ENCODE peak calls at places on chromosomes 2 and 18, in five cellular contexts. U is PC-9, C is ovary, I is stomach, F is heart left ventricle. P is an unnamed sample.

GRCh38 chr2:187586091-187586632 is 31.9 kb upstream of the TFPI start:
- DNase-seq in F (no peak), C (no peak), U (no peak), I (no peak), P (no peak)

GRCh38 chr2:151095463-151095862 is 166.2 kb downstream of the RBM43 start:
- DNase-seq in C (no peak), I (no peak), F (no peak), U (no peak), P (no peak)

GRCh38 chr2:137963535-137964065 is 673 bp upstream of the HNMT start:
- DNase-seq in U (no peak), F (no peak), C (no peak), I (no peak), P (peak; percentile 39)

GRCh38 chr2:135072125-135072997 is 20.3 kb downstream of the RAB3GAP1 start:
- DNase-seq in I (no peak), C (no peak), U (no peak), F (no peak), P (no peak)

GRCh38 chr2:197137234-197137633 is 173.3 kb downstream of the ANKRD44 start:
- DNase-seq in F (no peak), U (no peak), I (no peak), C (no peak), P (no peak)

GRCh38 chr2:85755122-85756027 is 1.6 kb downstream of the ATOH8 start:
- DNase-seq in I (no peak), F (no peak), C (no peak), U (no peak), P (no peak)

GRCh38 chr2:180040146-180040925 is 33.2 kb upstream of the CWC22 start:
- DNase-seq in U (no peak), C (no peak), F (no peak), I (no peak), P (no peak)

GRCh38 chr2:173145454-173145853 is 69.8 kb downstream of the MAP3K20 start:
- DNase-seq in F (no peak), C (no peak), I (no peak), U (no peak), P (no peak)

GRCh38 chr18:68662779-68663178 is 52.1 kb downstream of the TMX3 start:
- DNase-seq in C (no peak), I (no peak), U (no peak), F (no peak), P (no peak)

GRCh38 chr2:240364582-240364960 is 70.9 kb upstream of the GPC1 start:
- DNase-seq in U (no peak), F (no peak), C (no peak), I (no peak), P (no peak)

GRCh38 chr2:225310745-225311144 is 88.8 kb upstream of the NYAP2 start:
- DNase-seq in F (no peak), U (no peak), C (no peak), I (no peak), P (no peak)

GRCh38 chr2:105168543-105168942 is 73.0 kb upstream of the GPR45 start:
- DNase-seq in C (no peak), F (no peak), U (no peak), I (no peak), P (no peak)

GRCh38 chr18:35862115-35862640 is 110.3 kb upstream of the RMP24 start:
- DNase-seq in I (no peak), F (no peak), C (no peak), U (no peak), P (no peak)

GRCh38 chr2:220104871-220105351 is 477.5 kb downstream of the SLC4A3 start:
- DNase-seq in U (peak; percentile 19), F (peak; percentile 21), I (no peak), C (peak; percentile 31), P (no peak)

GRCh38 chr18:28404721-28405120 is 227.8 kb upstream of the CDH2 start:
- DNase-seq in U (no peak), F (no peak), C (no peak), I (no peak), P (no peak)

GRCh38 chr2:173713904-173714555 is 251.1 kb downstream of the SP3 start:
- DNase-seq in U (no peak), C (no peak), F (no peak), I (no peak), P (no peak)

GRCh38 chr18:79382681-79383387 is 12.9 kb upstream of the NFATC1 start:
- DNase-seq in I (peak; percentile 17), C (no peak), F (peak; percentile 17), U (no peak), P (no peak)

GRCh38 chr2:233455491-233455890 is 101.2 kb downstream of the DGKD start:
- DNase-seq in I (no peak), F (no peak), U (no peak), C (no peak), P (no peak)

GRCh38 chr2:44935854-44936185 is 5.7 kb upstream of the SIX3 start:
- DNase-seq in I (no peak), F (no peak), U (no peak), C (no peak), P (no peak)

GRCh38 chr2:83665894-83666293 is 793.2 kb downstream of the SUCLG1 start:
- DNase-seq in F (no peak), C (no peak), U (no peak), I (no peak), P (no peak)

GRCh38 chr2:72745679-72746368 is 80.0 kb downstream of the EXOC6B start:
- DNase-seq in C (no peak), U (no peak), I (no peak), F (no peak), P (peak; percentile 66)

GRCh38 chr2:240436626-240437180 is 1.2 kb downstream of the GPC1 start:
- DNase-seq in C (peak; percentile 69), F (no peak), U (peak; percentile 46), I (no peak), P (no peak)

GRCh38 chr2:213067888-213068287 is 83.5 kb downstream of the IKZF2 start:
- DNase-seq in C (no peak), U (no peak), F (no peak), I (no peak), P (no peak)

GRCh38 chr2:54853635-54854034 is 130.2 kb downstream of the EML6 start:
- DNase-seq in U (no peak), F (no peak), I (no peak), C (no peak), P (no peak)

GRCh38 chr2:715847-716573 is 38.8 kb upstream of the TMEM18 start:
- DNase-seq in C (no peak), U (no peak), I (no peak), F (no peak), P (no peak)

GRCh38 chr2:12014088-12014960 is 267.9 kb downstream of the LPIN1 start:
- DNase-seq in F (no peak), I (no peak), U (no peak), C (no peak), P (no peak)

GRCh38 chr2:53381271-53381670 is 386.3 kb upstream of the CHAC2 start:
- DNase-seq in I (no peak), U (no peak), C (no peak), F (no peak), P (no peak)

GRCh38 chr2:23669413-23670244 is 257.3 kb downstream of the ATAD2B start:
- DNase-seq in F (peak; percentile 82), C (peak; percentile 90), U (no peak), I (peak; percentile 36), P (peak; percentile 53)

GRCh38 chr2:216231867-216232266 is 122.7 kb downstream of the XRCC5 start:
- DNase-seq in C (no peak), U (no peak), I (no peak), F (no peak), P (no peak)

GRCh38 chr2:145715601-145716000 is 1195.7 kb upstream of the ZEB2 start:
- DNase-seq in C (no peak), I (no peak), U (no peak), F (no peak), P (no peak)

GRCh38 chr18:1062592-1062991 is 157.9 kb downstream of the ADCYAP1 start:
- DNase-seq in F (no peak), I (no peak), C (no peak), U (no peak), P (no peak)

GRCh38 chr18:48037481-48038271 is 107.2 kb upstream of the SMAD2 start:
- DNase-seq in C (no peak), I (peak; percentile 44), U (no peak), F (peak; percentile 44), P (peak; percentile 26)

GRCh38 chr18:7414459-7414858 is 152.7 kb upstream of the PTPRM start:
- DNase-seq in C (no peak), F (no peak), U (no peak), I (no peak), P (no peak)
- H3K4me3 ChIP-seq in C (no peak overlapping the region), F (no peak overlapping the region), U (no peak overlapping the region), I (no peak overlapping the region), P (no peak overlapping the region)

GRCh38 chr2:217804338-217804737 is 198.5 kb downstream of the TNS1 start:
- DNase-seq in U (no peak), I (no peak), F (peak; percentile 20), C (no peak), P (no peak)
- H3K36me3 ChIP-seq in U (no peaks in the 10 kb centered on the region), I (peaks cover 60% of the 10 kb centered on the region), F (peaks cover 86% of the 10 kb centered on the region), C (no peaks in the 10 kb centered on the region), P (no peaks in the 10 kb centered on the region)

DNA sequence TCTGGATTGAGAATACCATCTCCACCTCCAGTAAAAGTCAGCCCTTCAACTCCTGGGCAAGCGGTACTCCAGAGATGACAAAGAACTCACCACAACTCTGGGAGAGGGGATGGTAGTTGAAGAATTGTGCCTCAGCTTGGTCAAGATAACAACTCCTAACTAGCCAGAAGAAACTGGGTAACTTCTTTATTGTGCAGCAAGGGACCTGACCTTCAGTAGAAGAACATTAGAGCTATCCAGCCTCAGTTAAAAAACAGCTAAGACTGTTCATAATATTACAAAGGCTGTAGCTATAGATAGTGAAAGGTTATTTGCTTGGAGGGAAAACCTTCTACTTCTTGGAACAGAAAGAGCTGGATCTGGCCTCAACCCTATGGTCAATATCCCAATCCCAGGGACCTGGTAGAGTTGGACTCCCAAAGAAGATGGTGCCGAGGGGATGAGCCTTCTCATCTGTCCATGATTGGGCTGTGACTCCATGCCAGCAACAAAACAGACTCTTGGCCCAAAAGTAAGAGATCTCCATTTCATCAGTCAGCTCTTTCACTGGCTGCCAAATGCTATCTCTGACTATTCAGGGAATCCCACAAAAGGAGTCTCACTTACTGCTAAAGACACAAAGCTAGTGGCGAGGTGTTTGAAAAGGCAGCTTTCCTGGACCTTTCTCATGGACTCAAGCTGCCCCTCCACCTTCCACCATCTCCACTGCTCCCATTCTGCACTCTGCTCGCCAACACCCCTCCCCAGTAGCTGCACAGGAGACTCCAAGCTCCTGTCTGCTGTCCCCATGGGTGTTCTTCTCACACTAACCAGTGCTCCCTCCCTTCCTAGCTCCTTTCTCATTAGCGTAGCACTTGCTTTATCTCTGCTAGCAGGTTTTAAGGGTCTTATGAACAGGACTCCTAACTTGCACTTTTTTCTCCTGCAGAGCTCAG is 145.8 kb downstream of the CAPN13 start:
- DNase-seq in U (no peak), C (no peak), I (no peak), F (no peak), P (no peak)
- H3K4me1 ChIP-seq in U (peaks cover 26% of the 10 kb centered on the region), C (no peaks in the 10 kb centered on the region), I (peaks cover 7% of the 10 kb centered on the region), F (no peaks in the 10 kb centered on the region), P (no peaks in the 10 kb centered on the region)

DNA sequence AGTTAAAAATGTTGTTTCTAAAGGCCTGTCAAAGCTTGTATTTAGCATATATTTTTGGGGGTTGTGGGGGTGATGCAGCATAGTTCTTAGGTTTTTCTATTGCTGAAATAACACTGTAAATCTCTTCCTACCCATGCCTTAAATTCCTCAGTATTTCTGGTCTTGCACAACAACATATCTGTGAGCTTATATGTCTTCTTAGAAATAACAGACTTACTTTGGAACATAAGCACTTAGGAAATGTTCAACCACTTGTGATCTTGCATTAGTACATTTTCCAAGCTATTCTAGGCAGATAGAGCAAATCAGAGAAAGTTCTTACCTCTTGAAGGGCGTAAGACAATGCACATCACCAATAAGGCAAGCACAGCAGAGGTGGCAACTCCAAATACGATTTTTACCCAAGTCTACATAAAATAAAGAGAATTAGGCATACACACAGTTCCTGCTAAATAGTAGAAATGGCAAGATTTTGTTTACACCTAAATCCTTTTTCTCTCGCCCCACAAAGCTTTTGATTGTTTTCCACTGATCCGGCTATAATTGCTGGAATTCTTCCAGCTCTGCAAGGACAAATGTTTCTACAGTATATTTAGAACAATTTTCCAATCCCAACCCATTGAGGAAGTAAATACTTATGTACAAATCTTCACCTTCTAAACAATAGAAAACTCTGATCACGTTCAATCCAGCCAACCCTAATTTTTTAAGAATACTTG is 500 bp downstream of the FAP start:
- DNase-seq in F (no peak), U (no peak), C (no peak), I (no peak), P (no peak)
- H3K4me3 ChIP-seq in F (peak overlapping the region; percentile 53), U (no peak overlapping the region), C (peak overlapping the region; percentile 6), I (no peak overlapping the region), P (no peak overlapping the region)